ENCODE peak calls at places on chromosomes 5 and 9, in five cellular contexts. V is Peyer's patch, I is pancreas, Y is endodermal cell, A is spleen. D is an unnamed sample. For H3K4me1, the result is how much of the 10 kb centered on the place peaks cover.

GRCh38 chr5:17232405-17232804 is 15.0 kb downstream of the BASP1 start:
- DNase-seq in V (no peak), I (no peak), Y (no peak), A (no peak), D (no peak)

GRCh38 chr5:110413856-110414255 is 312.6 kb downstream of the TMEM232 start:
- DNase-seq in V (no peak), I (no peak), Y (no peak), A (no peak), D (no peak)

GRCh38 chr9:85536076-85536475 is 205.7 kb downstream of the AGTPBP1 start:
- DNase-seq in V (no peak), I (no peak), Y (no peak), A (no peak), D (no peak)

GRCh38 chr9:81308404-81308803 is 380.9 kb downstream of the TLE1 start:
- DNase-seq in V (no peak), I (no peak), Y (no peak), A (no peak), D (no peak)

GRCh38 chr9:131020388-131020787 is 11.4 kb downstream of the LAMC3 start:
- DNase-seq in V (no peak), I (no peak), Y (no peak), A (no peak), D (no peak)

GRCh38 chr5:149301744-149302380 is 30.2 kb downstream of the AFAP1L1 start:
- DNase-seq in V (no peak), I (no peak), Y (no peak), A (no peak), D (no peak)

GRCh38 chr5:109053995-109054417 is 306.3 kb downstream of the FER start:
- DNase-seq in V (no peak), I (no peak), Y (no peak), A (no peak), D (no peak)

GRCh38 chr5:180675036-180675635 is 25.7 kb upstream of the FLT4 start:
- DNase-seq in V (no peak), I (no peak), Y (no peak), A (no peak), D (no peak)

GRCh38 chr9:112296929-112297328 is 36.5 kb downstream of the PTBP3 start:
- DNase-seq in V (no peak), I (no peak), Y (no peak), A (no peak), D (no peak)

GRCh38 chr5:180974612-180975315 is 13.9 kb upstream of the BTNL3 start:
- DNase-seq in V (no peak), I (no peak), Y (no peak), A (no peak), D (no peak)

GRCh38 chr5:142202282-142202681 is 93.7 kb downstream of the NDFIP1 start:
- DNase-seq in V (no peak), I (no peak), Y (no peak), A (no peak), D (no peak)

GRCh38 chr9:89291741-89292140 is 19.3 kb upstream of the CKS2 start:
- DNase-seq in V (no peak), I (no peak), Y (no peak), A (no peak), D (no peak)

GRCh38 chr9:15873573-15874177 is 320.8 kb downstream of the CCDC171 start:
- DNase-seq in V (no peak), I (no peak), Y (no peak), A (no peak), D (peak)

DNA sequence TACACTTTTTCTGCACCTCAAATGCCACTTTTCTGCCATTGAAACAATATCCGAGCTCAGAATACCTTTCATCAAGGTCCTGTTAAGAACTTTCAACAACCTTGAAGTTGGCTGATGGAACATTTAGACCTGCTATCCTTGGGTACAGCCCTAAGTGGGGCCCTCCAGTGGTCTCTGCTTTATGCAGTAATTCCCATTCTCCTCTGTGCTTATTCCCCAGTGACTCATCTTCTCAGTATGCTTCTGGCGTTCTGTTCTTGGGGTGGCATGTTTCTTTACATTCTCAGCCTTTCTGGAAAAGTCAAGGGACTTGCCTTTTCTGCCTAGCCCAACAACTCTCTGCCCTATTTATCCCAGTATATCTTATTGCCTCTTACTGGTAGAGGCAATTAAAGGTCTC is 7.1 kb downstream of the ANP32B start:
- DNase-seq in V (no peak), I (no peak), Y (peak), A (no peak), D (no peak)
- H3K4me1 ChIP-seq in V (half or more), I (under half), Y (under half), A (half or more), D (under half)

GRCh38 chr9:331197-331596 is 116.5 kb downstream of the DOCK8 start:
- DNase-seq in V (no peak), I (no peak), Y (peak), A (no peak), D (no peak)
- H3K27ac ChIP-seq in V (no peak), I (no peak), Y (no peak), A (no peak), D (no peak)

DNA sequence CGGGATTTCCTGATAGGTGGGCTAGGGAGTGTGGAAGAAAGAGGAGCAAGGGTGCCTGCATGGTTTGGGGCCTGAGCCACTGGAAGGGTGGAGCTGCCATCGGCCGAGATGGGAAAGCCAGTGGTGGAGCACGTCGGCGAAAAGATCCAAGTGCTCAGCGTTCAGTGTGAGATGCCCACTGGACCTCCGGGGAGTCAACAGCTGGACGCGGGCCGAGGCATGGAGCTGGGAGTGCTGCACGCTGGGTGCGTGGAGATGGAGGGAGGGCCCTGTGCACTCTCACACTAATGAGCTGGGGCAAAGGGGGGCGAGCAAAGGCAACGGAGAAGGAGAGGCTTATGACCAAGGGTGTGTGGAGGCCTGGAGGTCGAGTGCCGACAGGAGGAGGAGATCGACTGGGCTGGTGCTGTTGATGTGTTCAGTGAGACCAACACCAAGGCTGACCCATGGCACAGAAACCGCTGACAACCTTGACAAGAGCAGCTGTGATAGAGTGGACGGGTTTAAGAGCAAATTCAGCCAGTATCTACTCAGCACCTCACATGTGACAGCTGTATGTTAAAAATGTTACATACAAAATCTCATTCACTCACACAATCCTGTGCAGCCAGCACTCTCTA is 85.7 kb downstream of the STK10 start:
- DNase-seq in V (no peak), I (peak), Y (no peak), A (peak), D (no peak)
- H3K4me1 ChIP-seq in V (under half), I (under half), Y (under half), A (under half), D (under half)

DNA sequence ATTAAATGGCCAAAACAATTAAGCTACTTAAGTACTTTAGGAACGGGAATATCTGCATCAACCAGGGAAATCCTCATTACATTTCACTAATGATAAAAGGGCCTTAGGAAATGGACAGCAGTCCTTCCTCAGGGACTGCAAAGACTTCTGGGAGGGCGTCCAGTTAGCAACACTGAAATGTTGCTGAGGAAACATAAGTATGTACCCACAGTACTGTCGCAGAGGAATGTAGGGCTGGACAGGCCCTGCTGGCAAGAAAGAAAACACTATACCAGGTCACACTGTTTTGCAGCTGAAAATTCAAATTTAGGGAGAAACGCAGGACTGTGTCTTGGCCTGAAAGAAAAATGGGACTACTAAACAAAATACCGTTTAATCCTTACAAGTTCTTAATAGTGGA is 1.3 kb downstream of the C5orf15 start:
- DNase-seq in V (no peak), I (no peak), Y (no peak), A (no peak), D (no peak)
- H3K27ac ChIP-seq in V (no peak), I (no peak), Y (no peak), A (peak), D (no peak)

DNA sequence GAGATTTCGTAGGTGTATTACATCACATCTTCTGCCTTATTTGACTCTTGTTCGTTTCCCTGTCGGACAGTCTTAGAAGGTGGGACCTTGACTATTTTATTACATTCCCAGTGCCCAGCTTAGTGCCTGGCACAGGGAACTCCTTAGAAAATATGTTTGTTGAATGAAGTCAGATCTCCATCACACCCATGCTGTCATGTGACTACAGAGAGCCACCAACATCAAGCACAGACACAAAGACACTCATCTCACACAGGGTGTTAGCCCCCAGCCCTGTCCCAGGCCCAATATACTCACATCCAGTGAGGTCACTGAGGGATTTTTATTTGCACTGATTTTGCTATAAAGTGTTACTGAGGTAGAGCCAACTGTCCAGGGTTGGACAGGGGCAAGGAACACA is 692 bp upstream of the SRA1 start:
- DNase-seq in V (peak), I (no peak), Y (no peak), A (no peak), D (no peak)
- H3K4me1 ChIP-seq in V (under half), I (under half), Y (under half), A (under half), D (under half)

DNA sequence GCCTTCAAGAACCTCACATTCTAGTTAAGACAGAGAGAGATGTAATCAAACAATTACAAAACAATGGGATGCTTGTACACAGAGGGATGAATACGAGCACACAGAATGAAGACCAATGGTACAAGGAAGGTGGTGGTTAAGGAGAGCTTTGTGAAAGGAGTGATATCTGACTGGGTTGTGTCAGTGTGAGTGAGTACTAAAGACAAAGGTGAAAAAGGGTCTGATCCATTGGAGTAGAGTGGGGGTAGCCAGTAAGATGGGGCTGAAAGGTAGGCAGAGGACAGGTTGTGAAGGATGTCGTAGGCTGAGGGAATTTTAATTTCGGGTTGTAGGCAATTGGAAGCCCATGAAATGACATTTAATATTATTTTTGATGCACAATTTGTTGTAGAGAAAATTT is 9.9 kb downstream of the RBM18 start:
- DNase-seq in V (no peak), I (no peak), Y (no peak), A (no peak), D (no peak)
- H3K27ac ChIP-seq in V (no peak), I (no peak), Y (no peak), A (no peak), D (no peak)

GRCh38 chr5:166369326-166369725 is 1922.1 kb upstream of the WWC1 start:
- DNase-seq in V (no peak), I (no peak), Y (no peak), A (no peak), D (no peak)
- H3K4me1 ChIP-seq in V (under half), I (under half), Y (under half), A (under half), D (under half)

DNA sequence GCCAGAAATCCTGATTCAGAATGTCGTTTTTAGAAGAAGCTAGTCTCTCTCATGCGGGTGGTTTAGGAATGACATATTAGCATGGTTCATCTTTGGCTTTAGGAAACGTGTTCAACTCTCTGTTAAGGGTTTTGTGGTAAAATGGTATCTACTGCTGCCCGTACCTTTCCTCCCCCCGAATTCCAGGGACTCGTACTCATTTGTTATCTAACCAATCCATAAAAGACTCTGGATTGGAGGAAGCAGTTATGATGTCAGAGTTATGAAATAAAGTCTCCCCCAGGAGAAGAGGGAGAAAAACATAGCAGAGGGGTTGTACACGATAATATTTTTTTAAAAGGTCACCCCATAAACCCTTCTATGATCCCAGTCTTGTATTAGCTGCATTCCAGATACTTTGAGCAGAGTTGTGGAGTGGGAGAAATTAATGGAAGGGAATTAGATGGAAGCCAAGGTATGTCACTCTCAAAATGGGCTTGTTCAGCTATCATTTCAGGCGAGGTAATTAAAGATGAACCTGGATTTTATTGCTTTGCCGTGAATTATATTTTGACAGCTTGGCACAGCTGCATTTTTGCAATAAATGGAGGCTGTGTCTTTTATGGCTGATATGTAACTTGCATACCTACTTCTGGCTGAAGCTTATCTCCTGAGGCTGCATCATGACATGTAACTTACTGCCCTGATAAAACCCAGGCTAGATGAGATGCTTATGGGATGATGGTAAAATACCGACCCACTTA is 31.3 kb downstream of the RAI14 start:
- DNase-seq in V (no peak), I (no peak), Y (peak), A (no peak), D (peak)
- H3K27ac ChIP-seq in V (peak), I (peak), Y (no peak), A (no peak), D (peak)

DNA sequence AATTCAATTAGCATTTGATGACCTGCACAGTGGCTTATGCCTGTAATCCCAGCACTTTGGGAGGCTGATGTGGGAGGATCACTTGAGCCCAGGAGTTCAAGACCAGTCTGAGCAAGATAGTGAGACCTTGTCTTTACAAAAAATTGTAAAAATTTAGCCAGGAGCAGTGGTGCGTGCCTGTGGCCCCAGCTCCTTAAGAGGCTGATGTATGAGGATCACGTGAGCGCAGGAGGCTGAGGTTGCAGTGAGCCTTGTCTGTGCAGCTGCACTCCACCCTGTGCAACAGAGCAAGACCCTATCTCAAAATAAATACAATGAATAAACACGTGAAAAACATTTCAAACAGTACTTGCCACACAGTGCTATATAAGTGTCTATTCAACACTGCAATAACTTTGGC is 4.2 kb downstream of the ABCA1 start:
- DNase-seq in V (peak), I (no peak), Y (no peak), A (peak), D (no peak)
- H3K4me1 ChIP-seq in V (under half), I (under half), Y (under half), A (under half), D (under half)